ENCODE peak calls at places on chromosomes 2 and 18, in nine cellular contexts. N is WERI-Rb-1, H is adrenal gland, M is kidney, G is tibial nerve, O is A549, P is glutamatergic neuron, T is Peyer's patch, Z is cardiac fibroblast. Q is an unnamed sample.

GRCh38 chr2:110980613-110981062 is 140.1 kb upstream of the BCL2L11 start:
- DNase-seq in N (no peak), H (no peak), M (no peak), G (no peak), O (no peak), P (no peak), T (no peak), Z (no peak), Q (no peak)

GRCh38 chr2:149365826-149366583 is 35.6 kb downstream of the LYPD6 start:
- DNase-seq in N (no peak), H (no peak), M (no peak), G (no peak), O (no peak), P (no peak), T (no peak), Z (peak), Q (no peak)

GRCh38 chr2:39620067-39620466 is 45.6 kb upstream of the TMEM178A start:
- DNase-seq in N (no peak), H (peak), M (no peak), G (no peak), O (peak), P (no peak), T (peak), Z (peak), Q (no peak)

GRCh38 chr2:9724565-9724964 is 93.8 kb upstream of the YWHAQ start:
- DNase-seq in N (no peak), H (no peak), M (no peak), G (no peak), O (no peak), P (no peak), T (no peak), Z (no peak), Q (no peak)

GRCh38 chr2:68537872-68538271 is 70.5 kb downstream of the APLF start:
- DNase-seq in N (no peak), H (no peak), M (no peak), G (no peak), O (no peak), P (no peak), T (no peak), Z (peak), Q (no peak)

GRCh38 chr18:40019797-40020392 is 1935.1 kb upstream of the PIK3C3 start:
- DNase-seq in N (no peak), H (no peak), M (no peak), G (no peak), O (no peak), P (no peak), T (no peak), Z (peak), Q (no peak)

GRCh38 chr18:39564716-39565115 is 1999.1 kb upstream of the CELF4 start:
- DNase-seq in N (no peak), H (no peak), M (no peak), G (no peak), O (no peak), P (no peak), T (no peak), Z (no peak), Q (no peak)

GRCh38 chr2:86335865-86336321 is 1.5 kb downstream of the REEP1 start:
- DNase-seq in N (peak), H (no peak), M (no peak), G (no peak), O (no peak), P (peak), T (no peak), Z (no peak), Q (no peak)

GRCh38 chr2:30681022-30681421 is 126.2 kb downstream of the CAPN13 start:
- DNase-seq in N (no peak), H (no peak), M (no peak), G (no peak), O (no peak), P (no peak), T (no peak), Z (no peak), Q (no peak)

GRCh38 chr2:109513749-109514588 is 99.8 kb downstream of the SEPTIN10 start:
- DNase-seq in N (no peak), H (peak), M (no peak), G (no peak), O (peak), P (no peak), T (no peak), Z (peak), Q (peak)

GRCh38 chr18:44826418-44827259 is 146.0 kb downstream of the SETBP1 start:
- DNase-seq in N (no peak), H (peak), M (peak), G (peak), O (peak), P (no peak), T (peak), Z (peak), Q (no peak)

GRCh38 chr18:12231040-12231882 is 22.9 kb upstream of the CIDEA start:
- DNase-seq in N (no peak), H (no peak), M (peak), G (no peak), O (no peak), P (no peak), T (no peak), Z (no peak), Q (peak)

GRCh38 chr2:98712145-98712544 is 18.8 kb downstream of the MGAT4A start:
- DNase-seq in N (no peak), H (no peak), M (no peak), G (no peak), O (no peak), P (no peak), T (no peak), Z (no peak), Q (no peak)

GRCh38 chr2:98709530-98709929 is 21.4 kb downstream of the MGAT4A start:
- DNase-seq in N (no peak), H (no peak), M (no peak), G (no peak), O (no peak), P (no peak), T (no peak), Z (peak), Q (no peak)

GRCh38 chr2:98705333-98705617 is 25.7 kb downstream of the MGAT4A start:
- DNase-seq in N (no peak), H (no peak), M (no peak), G (no peak), O (no peak), P (no peak), T (no peak), Z (no peak), Q (no peak)

GRCh38 chr2:98710709-98711108 is 20.2 kb downstream of the MGAT4A start:
- DNase-seq in N (no peak), H (no peak), M (no peak), G (no peak), O (no peak), P (no peak), T (no peak), Z (no peak), Q (no peak)

DNA sequence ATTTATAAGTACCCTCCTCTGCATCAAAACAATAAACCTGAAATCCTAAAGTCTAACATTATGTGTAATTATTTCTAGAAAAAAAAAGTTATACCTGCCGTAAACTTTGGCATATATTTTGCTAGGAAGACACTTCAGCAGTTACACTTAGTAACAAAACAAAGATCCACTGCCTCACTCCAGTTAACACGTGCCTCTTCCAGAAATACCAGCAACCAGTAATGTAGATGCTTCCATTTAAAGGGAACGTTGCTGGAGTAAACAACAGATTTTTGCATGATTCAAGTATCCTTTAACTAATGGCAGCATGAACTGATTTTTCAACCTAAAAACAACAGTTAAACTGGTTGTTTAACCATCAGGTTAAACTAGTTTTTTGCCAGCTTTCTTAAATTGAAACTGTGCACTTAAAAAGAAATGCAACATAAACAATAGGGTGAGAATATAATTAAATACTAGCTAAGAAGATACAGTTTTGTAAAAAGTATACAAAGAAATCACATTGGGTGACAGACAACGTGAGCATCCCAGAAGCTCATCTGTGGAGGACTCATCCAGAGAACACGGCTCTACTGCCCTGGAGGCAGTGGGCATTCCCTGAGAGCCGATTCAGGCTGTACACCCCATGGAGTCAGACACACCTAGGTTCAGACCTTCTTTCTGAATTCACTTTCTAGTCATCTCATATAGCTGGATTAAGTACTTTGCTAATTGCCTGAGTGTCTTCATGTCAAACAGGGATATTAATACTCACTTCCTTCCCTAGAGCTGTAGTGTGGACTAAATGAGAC is 22.3 kb downstream of the MGAT4A start:
- DNase-seq in N (no peak), H (no peak), M (no peak), G (no peak), O (no peak), P (no peak), T (no peak), Z (no peak), Q (no peak)
- TF ChIP-seq CTCF in N (no peak), H (no peak), M (no peak), G (no peak), O (no peak), P (no peak), T (no peak), Z (no peak), Q (no peak)

DNA sequence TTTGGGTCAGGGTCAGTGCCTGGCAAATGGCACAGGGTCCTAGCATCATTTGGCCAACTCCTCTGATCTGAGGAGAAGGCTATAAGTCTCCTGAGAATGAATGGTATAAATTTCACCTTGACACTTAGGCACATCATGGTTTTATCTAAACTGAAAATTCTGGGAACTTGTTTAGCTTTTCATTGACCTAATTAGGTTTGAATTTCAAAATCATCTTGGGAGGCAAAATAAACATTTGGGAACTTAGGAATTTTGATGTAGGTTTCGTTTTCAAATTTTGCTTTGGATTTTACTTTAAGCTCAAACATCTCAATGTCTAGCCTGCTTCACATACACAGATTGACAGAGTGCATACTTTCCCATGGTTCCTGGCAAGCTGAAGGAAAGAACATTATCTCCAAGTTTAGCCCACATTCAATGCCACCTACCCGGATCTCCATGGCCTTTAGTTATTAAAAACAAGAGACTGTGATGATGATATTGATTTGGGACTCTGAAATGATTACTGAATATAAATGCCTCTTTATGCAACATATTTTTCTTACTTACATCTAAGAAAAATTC is 44.5 kb downstream of the MYOM1 start:
- DNase-seq in N (no peak), H (no peak), M (no peak), G (no peak), O (no peak), P (no peak), T (no peak), Z (no peak), Q (no peak)
- TF ChIP-seq CTCF in N (no peak), H (no peak), M (no peak), G (no peak), O (no peak), P (no peak), T (no peak), Z (no peak), Q (no peak)

GRCh38 chr2:3463914-3464313 is 55.4 kb downstream of the ADI1 start:
- DNase-seq in N (no peak), H (no peak), M (no peak), G (peak), O (no peak), P (no peak), T (peak), Z (no peak), Q (no peak)

GRCh38 chr2:3460831-3461544 is 58.3 kb downstream of the ADI1 start:
- DNase-seq in N (no peak), H (no peak), M (no peak), G (peak), O (no peak), P (no peak), T (no peak), Z (no peak), Q (no peak)

GRCh38 chr2:3463156-3463835 is 56.0 kb downstream of the ADI1 start:
- DNase-seq in N (no peak), H (no peak), M (no peak), G (peak), O (no peak), P (no peak), T (peak), Z (no peak), Q (no peak)

GRCh38 chr2:3461781-3462492 is 57.4 kb downstream of the ADI1 start:
- DNase-seq in N (peak), H (no peak), M (no peak), G (peak), O (peak), P (no peak), T (peak), Z (peak), Q (peak)

DNA sequence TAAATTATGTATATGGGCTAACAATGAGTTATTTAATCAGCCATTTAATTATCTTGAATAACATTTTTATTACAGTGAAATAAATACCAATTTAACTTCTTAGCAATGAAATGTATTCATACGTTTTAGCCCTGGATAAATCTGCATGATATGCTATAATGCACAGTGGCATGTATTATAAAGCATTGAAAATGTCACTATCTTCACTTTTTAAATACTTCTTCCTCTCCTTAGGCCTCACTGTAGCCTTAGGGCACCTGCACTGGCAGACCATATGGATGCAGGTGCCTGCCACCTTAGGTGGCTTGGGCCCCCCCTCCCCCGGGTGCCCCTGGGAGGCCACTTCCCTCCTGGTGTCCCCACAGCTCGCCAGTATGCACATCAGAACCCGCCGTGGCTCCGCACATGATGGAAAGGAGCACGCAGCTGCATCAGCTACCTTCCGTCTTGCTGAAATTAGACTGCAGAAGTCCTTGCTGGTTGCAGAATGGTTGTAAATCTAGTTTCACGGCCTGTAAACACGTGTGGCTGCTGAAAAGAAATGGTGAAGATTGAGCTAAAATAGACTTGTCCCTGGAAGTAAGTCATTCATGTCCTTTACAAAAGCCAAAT is 56.7 kb downstream of the ADI1 start:
- DNase-seq in N (no peak), H (no peak), M (no peak), G (peak), O (no peak), P (no peak), T (peak), Z (no peak), Q (no peak)
- TF ChIP-seq CTCF in N (no peak), H (no peak), M (no peak), G (no peak), O (no peak), P (peak), T (no peak), Z (no peak), Q (no peak)

GRCh38 chr2:234436482-234436837 is 60.4 kb downstream of the ARL4C start:
- DNase-seq in N (no peak), H (no peak), M (no peak), G (no peak), O (no peak), P (no peak), T (no peak), Z (no peak), Q (no peak)
- TF ChIP-seq CTCF in N (no peak), H (no peak), M (no peak), G (no peak), O (no peak), P (no peak), T (no peak), Z (no peak), Q (no peak)

DNA sequence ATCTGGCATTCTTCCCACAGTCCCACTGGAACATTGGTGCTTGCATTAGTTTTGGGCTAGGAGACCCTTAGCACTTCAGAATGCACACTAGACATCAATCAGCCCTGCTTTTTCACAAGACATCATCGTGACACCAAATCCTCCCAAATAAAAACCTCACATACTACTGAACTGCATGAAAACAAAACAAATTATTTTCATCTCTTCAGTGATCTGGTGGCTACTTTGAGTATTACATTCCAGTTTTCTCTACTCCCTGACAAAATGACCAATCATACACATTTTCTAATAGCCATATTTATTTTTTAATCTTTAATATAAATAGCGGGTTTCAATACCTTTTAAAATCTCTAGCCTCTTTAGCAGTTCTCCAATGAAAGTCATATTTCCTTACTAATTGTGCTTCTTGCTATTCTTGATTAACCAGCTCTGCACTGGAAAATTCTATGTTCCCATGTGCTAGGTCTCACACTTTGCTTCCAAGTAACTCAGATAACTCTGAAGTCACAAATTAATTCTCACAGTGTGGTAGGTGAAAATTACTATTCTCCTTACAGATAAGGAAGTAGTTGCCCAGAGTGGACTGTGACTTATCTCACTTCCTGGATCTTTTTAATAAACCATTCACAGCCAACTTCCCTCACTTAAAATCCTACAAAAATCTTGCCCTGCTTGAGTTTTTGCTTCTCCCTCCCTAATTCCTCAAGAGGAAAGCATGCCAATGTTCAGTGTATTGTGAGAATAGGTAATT is 82.5 kb upstream of the EPB41L3 start:
- DNase-seq in N (no peak), H (no peak), M (no peak), G (no peak), O (no peak), P (no peak), T (no peak), Z (no peak), Q (no peak)
- TF ChIP-seq CTCF in N (no peak), H (no peak), M (no peak), G (peak), O (no peak), P (peak), T (no peak), Z (no peak), Q (no peak)

GRCh38 chr2:150909613-150910012 is 352.1 kb downstream of the RBM43 start:
- DNase-seq in N (no peak), H (no peak), M (no peak), G (no peak), O (peak), P (no peak), T (no peak), Z (no peak), Q (no peak)
- TF ChIP-seq CTCF in N (no peak), H (peak), M (no peak), G (no peak), O (no peak), P (peak), T (no peak), Z (peak), Q (no peak)

DNA sequence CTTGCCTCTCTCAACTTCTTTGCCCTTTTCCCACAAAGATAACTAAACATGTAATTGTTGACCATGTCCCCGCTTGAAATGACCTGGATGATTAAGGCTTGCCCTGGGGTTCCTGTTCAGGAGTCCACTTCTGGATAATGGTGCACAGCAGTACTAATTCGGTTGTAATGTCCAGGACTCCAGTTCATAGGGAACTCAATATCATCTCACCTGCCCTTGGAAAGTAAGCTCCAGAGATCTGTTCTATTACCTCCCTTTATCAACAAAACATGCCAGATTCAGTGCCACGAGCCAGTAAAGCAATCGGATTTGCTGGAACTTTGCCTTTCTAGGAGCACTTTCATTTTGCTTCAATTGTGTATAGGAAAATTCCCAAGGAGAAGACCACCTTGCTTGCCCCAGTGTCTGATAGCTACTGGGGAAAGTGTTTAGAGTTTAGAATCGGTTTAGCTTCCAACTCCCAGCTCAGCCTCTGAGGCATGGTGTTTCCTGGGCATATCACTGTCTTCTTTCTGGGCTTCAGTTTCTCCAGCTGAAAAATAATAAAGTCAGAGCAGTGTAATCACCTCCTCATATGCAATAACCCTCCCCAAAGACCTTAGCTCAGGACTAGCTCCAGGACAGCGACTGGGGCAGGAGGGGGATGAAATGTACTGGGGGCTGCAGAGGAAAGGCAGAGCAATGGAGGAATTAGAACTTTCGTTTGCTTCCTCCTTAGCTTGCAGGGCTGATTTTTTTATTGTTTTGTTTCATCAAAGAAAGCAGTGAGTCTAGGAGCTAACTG is 162.6 kb upstream of the CYRIA start:
- DNase-seq in N (no peak), H (no peak), M (no peak), G (no peak), O (no peak), P (no peak), T (no peak), Z (no peak), Q (no peak)
- TF ChIP-seq CTCF in N (no peak), H (no peak), M (no peak), G (no peak), O (no peak), P (no peak), T (no peak), Z (no peak), Q (no peak)

GRCh38 chr2:223102040-223102899 is 50.3 kb downstream of the KCNE4 start:
- DNase-seq in N (peak), H (no peak), M (no peak), G (no peak), O (no peak), P (no peak), T (no peak), Z (no peak), Q (no peak)
- TF ChIP-seq CTCF in N (no peak), H (no peak), M (no peak), G (no peak), O (no peak), P (no peak), T (no peak), Z (no peak), Q (no peak)

Q was measured in GM10248.